ENCODE peak calls at places on chromosomes 5 and 9, in nine cellular contexts. R, J, V, I, M, A, G, W and Z are unnamed samples.

GRCh38 chr5:95901676-95902646 is 59.7 kb downstream of the ELL2 start:
- DNase-seq in I (no peak), A (peak), J (no peak), W (peak), V (no peak), M (no peak), R (peak), G (no peak), Z (no peak)

GRCh38 chr5:132019857-132020555 is 8.5 kb upstream of the ACSL6 start:
- DNase-seq in J (no peak), W (peak), M (no peak), A (no peak), G (no peak), I (peak), V (no peak), R (no peak), Z (no peak)

GRCh38 chr5:73387630-73388370 is 60.8 kb downstream of the FOXD1 start:
- DNase-seq in I (no peak), G (no peak), W (peak), R (no peak), A (no peak), V (no peak), J (no peak), M (no peak), Z (no peak)

GRCh38 chr5:459562-460412 is 16.8 kb downstream of the EXOC3 start:
- DNase-seq in A (no peak), V (no peak), M (peak), G (peak), R (no peak), W (no peak), I (no peak), J (no peak), Z (no peak)

GRCh38 chr5:119105971-119106370 is 35.1 kb downstream of the DMXL1 start:
- DNase-seq in I (no peak), M (no peak), R (no peak), V (no peak), W (no peak), G (no peak), A (no peak), J (no peak), Z (no peak)

GRCh38 chr5:135978212-135978631 is 23.4 kb upstream of the LECT2 start:
- DNase-seq in I (no peak), V (no peak), J (no peak), G (no peak), R (no peak), M (no peak), A (no peak), W (no peak), Z (no peak)

GRCh38 chr5:126961702-126962101 is 68.7 kb downstream of the MARCHF3 start:
- DNase-seq in A (no peak), I (no peak), J (no peak), M (no peak), G (no peak), R (peak), V (no peak), W (no peak), Z (peak)

GRCh38 chr5:141868541-141868940 is 9.7 kb downstream of the PCDH1 start:
- DNase-seq in A (no peak), G (peak), R (no peak), W (no peak), V (no peak), M (no peak), J (no peak), I (no peak), Z (no peak)

GRCh38 chr5:152511531-152512132 is 106.6 kb upstream of the NMUR2 start:
- DNase-seq in J (no peak), V (no peak), G (no peak), W (no peak), I (no peak), M (no peak), R (no peak), A (no peak), Z (no peak)

GRCh38 chr5:39262981-39263380 is 43.6 kb upstream of the FYB1 start:
- DNase-seq in I (no peak), R (no peak), V (no peak), G (no peak), A (no peak), M (no peak), J (no peak), W (no peak), Z (no peak)

GRCh38 chr9:134825025-134825424 is 55.6 kb upstream of the FCN2 start:
- DNase-seq in G (no peak), V (no peak), R (no peak), I (no peak), J (no peak), W (no peak), M (no peak), A (no peak), Z (no peak)

GRCh38 chr9:89821081-89821480 is 216.3 kb downstream of the GADD45G start:
- DNase-seq in I (no peak), M (no peak), R (no peak), J (no peak), W (no peak), A (peak), V (no peak), G (peak), Z (no peak)

GRCh38 chr9:110744753-110745522 is 76.3 kb downstream of the MUSK start:
- DNase-seq in M (no peak), R (peak), J (no peak), I (no peak), G (no peak), W (no peak), V (peak), A (peak), Z (no peak)

GRCh38 chr9:109794361-109795012 is 14.5 kb downstream of the PALM2AKAP2 start:
- DNase-seq in W (no peak), V (no peak), A (no peak), M (peak), G (no peak), I (no peak), R (peak), J (no peak), Z (no peak)

GRCh38 chr9:17018540-17019196 is 116.2 kb upstream of the CNTLN start:
- DNase-seq in A (no peak), I (no peak), R (no peak), G (no peak), V (no peak), W (no peak), M (no peak), J (no peak), Z (no peak)

GRCh38 chr5:53035868-53036381 is 46.8 kb downstream of the ITGA2 start:
- DNase-seq in R (peak), A (no peak), W (no peak), J (peak), G (no peak), V (no peak), M (no peak), I (no peak), Z (peak)

GRCh38 chr5:172603425-172603824 is 37.6 kb upstream of the NEURL1B start:
- DNase-seq in I (no peak), G (no peak), A (no peak), M (no peak), W (no peak), J (no peak), V (peak), R (peak), Z (no peak)

GRCh38 chr9:98556511-98556910 is 152.2 kb downstream of the GABBR2 start:
- DNase-seq in W (no peak), R (no peak), M (no peak), V (no peak), I (peak), G (no peak), A (no peak), J (no peak), Z (no peak)

GRCh38 chr9:138073808-138074207 is 196.2 kb downstream of the CACNA1B start:
- DNase-seq in V (no peak), J (no peak), W (no peak), R (no peak), G (peak), M (no peak), I (no peak), A (no peak), Z (no peak)

GRCh38 chr5:107966216-107966615 is 295.5 kb upstream of the EFNA5 start:
- DNase-seq in I (no peak), W (no peak), A (no peak), J (no peak), G (no peak), M (no peak), R (peak), V (no peak), Z (no peak)

GRCh38 chr9:102456562-102456961 is 538.6 kb upstream of the CYLC2 start:
- DNase-seq in V (no peak), A (no peak), G (no peak), R (no peak), W (no peak), J (no peak), M (no peak), I (no peak), Z (no peak)

GRCh38 chr9:105007143-105007542 is 79.2 kb upstream of the ABCA1 start:
- DNase-seq in W (peak), A (peak), I (no peak), R (peak), G (no peak), V (peak), M (no peak), J (no peak), Z (no peak)

GRCh38 chr9:134651226-134651905 is 9.8 kb downstream of the COL5A1 start:
- DNase-seq in M (no peak), G (no peak), R (no peak), W (no peak), A (no peak), V (no peak), J (no peak), I (no peak), Z (no peak)

GRCh38 chr5:132886064-132886823 is 12.8 kb downstream of the LEAP2 start:
- DNase-seq in M (no peak), I (no peak), J (peak), W (no peak), G (no peak), R (no peak), A (no peak), V (no peak), Z (peak)

GRCh38 chr5:69493235-69493925 is 790 bp downstream of the OCLN start:
- DNase-seq in W (no peak), J (peak), I (peak), R (peak), G (peak), M (no peak), A (peak), V (peak), Z (peak)

GRCh38 chr9:71268871-71269640 is 147.6 kb upstream of the TRPM3 start:
- DNase-seq in M (no peak), A (no peak), W (no peak), V (no peak), J (no peak), G (no peak), R (no peak), I (no peak), Z (no peak)

GRCh38 chr9:76616780-76617179 is 147.5 kb upstream of the PCA3 start:
- DNase-seq in W (no peak), G (no peak), R (no peak), I (no peak), M (no peak), A (no peak), V (no peak), J (no peak), Z (no peak)

GRCh38 chr5:31674371-31674770 is 35.4 kb downstream of the PDZD2 start:
- DNase-seq in A (no peak), W (no peak), G (no peak), J (no peak), R (no peak), M (no peak), I (no peak), V (no peak), Z (no peak)

GRCh38 chr5:14880688-14881087 is 9.1 kb upstream of the ANKH start:
- DNase-seq in A (peak), G (no peak), V (no peak), W (no peak), J (no peak), R (peak), I (no peak), M (no peak), Z (no peak)

GRCh38 chr5:141510850-141511718 is 22.2 kb downstream of the PCDHGC5 start:
- DNase-seq in V (no peak), W (no peak), M (no peak), R (no peak), I (no peak), J (peak), G (no peak), A (no peak), Z (no peak)

GRCh38 chr5:172504736-172505402 is 50.5 kb upstream of the SH3PXD2B start:
- DNase-seq in R (no peak), V (no peak), M (peak), J (no peak), A (no peak), W (no peak), I (peak), G (peak), Z (no peak)

GRCh38 chr9:4668604-4669003 is 2.3 kb upstream of the SPATA6L start:
- DNase-seq in J (no peak), V (no peak), I (no peak), A (no peak), R (no peak), G (no peak), W (no peak), M (no peak), Z (no peak)

GRCh38 chr5:176570044-176570443 is 20.9 kb downstream of the CDHR2 start:
- DNase-seq in A (no peak), I (no peak), G (no peak), J (no peak), V (no peak), M (no peak), W (no peak), R (no peak), Z (no peak)

GRCh38 chr9:100426532-100427365 is at the start of gene MSANTD3:
- DNase-seq in G (peak), V (peak), W (peak), R (peak), J (peak), M (peak), A (peak), I (peak), Z (peak)

GRCh38 chr9:134855900-134856377 is 24.7 kb upstream of the FCN2 start:
- DNase-seq in J (no peak), W (no peak), A (no peak), V (no peak), G (no peak), M (peak), R (no peak), I (no peak), Z (no peak)